ENCODE peak calls at places on chromosomes 16 and 17, in seven cellular contexts. One of them, this sample, is unnamed.
A peak's percentile ranks its signal among the peaks of the same experiment; 100 is the strongest.

GRCh38 chr17:38742431-38743308 is 5.5 kb downstream of the PCGF2 start:
- DNase-seq in HCT116: no peak
- DNase-seq in NB4: no peak
- DNase-seq in testis: peak; percentile 77
- DNase-seq in A549: peak; percentile 51
- DNase-seq in GM12892: no peak
- DNase-seq in lower leg skin: peak; percentile 67
- DNase-seq in this sample: no peak

GRCh38 chr16:68093816-68094613 is 8.8 kb downstream of the NFATC3 start:
- DNase-seq in HCT116: no peak
- DNase-seq in NB4: peak; percentile 51
- DNase-seq in testis: no peak
- DNase-seq in A549: peak; percentile 34
- DNase-seq in GM12892: no peak
- DNase-seq in lower leg skin: no peak
- DNase-seq in this sample: no peak

GRCh38 chr16:88453621-88454314 is 688 bp downstream of the ZFPM1 start:
- DNase-seq in HCT116: no peak
- DNase-seq in NB4: peak; percentile 68
- DNase-seq in testis: no peak
- DNase-seq in A549: no peak
- DNase-seq in GM12892: no peak
- DNase-seq in lower leg skin: no peak
- DNase-seq in this sample: no peak

GRCh38 chr17:7677388-7678067 is 9.8 kb downstream of the TP53 start:
- DNase-seq in HCT116: no peak
- DNase-seq in NB4: no peak
- DNase-seq in testis: no peak
- DNase-seq in A549: no peak
- DNase-seq in GM12892: no peak
- DNase-seq in lower leg skin: no peak
- DNase-seq in this sample: no peak

GRCh38 chr17:2860045-2860444 is 63.8 kb downstream of the RAP1GAP2 start:
- DNase-seq in HCT116: no peak
- DNase-seq in NB4: no peak
- DNase-seq in testis: no peak
- DNase-seq in A549: no peak
- DNase-seq in GM12892: no peak
- DNase-seq in lower leg skin: no peak
- DNase-seq in this sample: no peak

GRCh38 chr16:16092925-16093624 is 130.2 kb downstream of the ABCC6 start:
- DNase-seq in HCT116: no peak
- DNase-seq in NB4: no peak
- DNase-seq in testis: peak; percentile 77
- DNase-seq in A549: no peak
- DNase-seq in GM12892: no peak
- DNase-seq in lower leg skin: no peak
- DNase-seq in this sample: no peak

GRCh38 chr17:82231562-82232321 is 2.9 kb downstream of the SLC16A3 start:
- DNase-seq in HCT116: no peak
- DNase-seq in NB4: peak; percentile 92
- DNase-seq in testis: peak; percentile 76
- DNase-seq in A549: peak; percentile 93
- DNase-seq in GM12892: no peak
- DNase-seq in lower leg skin: peak; percentile 66
- DNase-seq in this sample: no peak

GRCh38 chr17:59028328-59028727 is 78.4 kb downstream of the TRIM37 start:
- DNase-seq in HCT116: no peak
- DNase-seq in NB4: no peak
- DNase-seq in testis: no peak
- DNase-seq in A549: no peak
- DNase-seq in GM12892: no peak
- DNase-seq in lower leg skin: no peak
- DNase-seq in this sample: no peak

GRCh38 chr16:4416200-4417032 is at the start of gene CORO7:
- DNase-seq in HCT116: peak; percentile 69
- DNase-seq in NB4: peak; percentile 94
- DNase-seq in testis: peak; percentile 97
- DNase-seq in A549: peak; percentile 89
- DNase-seq in GM12892: peak; percentile 96
- DNase-seq in lower leg skin: peak; percentile 95
- DNase-seq in this sample: peak; percentile 93
- TF ChIP-seq POLR2A in HCT116: no peak
- TF ChIP-seq POLR2A in NB4: peak; percentile 69
- TF ChIP-seq POLR2A in testis: no peak
- TF ChIP-seq POLR2A in A549: no peak
- TF ChIP-seq POLR2A in GM12892: peak; percentile 80
- TF ChIP-seq POLR2A in lower leg skin: no peak
- TF ChIP-seq POLR2A in this sample: peak; percentile 56

DNA sequence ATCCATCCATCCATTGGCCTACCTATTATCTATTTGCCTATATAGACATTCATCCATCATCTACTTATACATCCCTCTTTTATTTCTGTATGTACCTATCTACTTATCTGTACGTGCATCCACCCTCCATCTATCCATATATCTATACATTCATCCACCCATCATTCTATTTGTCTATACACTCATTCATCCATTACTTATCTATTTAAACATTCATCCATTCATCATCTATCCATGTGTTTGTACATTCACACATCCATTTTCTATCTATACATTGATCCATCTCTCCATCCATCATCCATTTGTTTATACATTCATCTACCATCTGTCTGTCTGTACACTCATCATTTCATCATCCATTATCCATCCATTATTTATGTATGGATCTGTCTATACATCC is 365.7 kb upstream of the RBFOX1 start:
- DNase-seq in HCT116: no peak
- DNase-seq in NB4: no peak
- DNase-seq in testis: no peak
- DNase-seq in A549: no peak
- DNase-seq in GM12892: no peak
- DNase-seq in lower leg skin: no peak
- DNase-seq in this sample: no peak
- TF ChIP-seq POLR2A in HCT116: no peak
- TF ChIP-seq POLR2A in NB4: no peak
- TF ChIP-seq POLR2A in testis: no peak
- TF ChIP-seq POLR2A in A549: no peak
- TF ChIP-seq POLR2A in GM12892: no peak
- TF ChIP-seq POLR2A in lower leg skin: no peak
- TF ChIP-seq POLR2A in this sample: no peak

DNA sequence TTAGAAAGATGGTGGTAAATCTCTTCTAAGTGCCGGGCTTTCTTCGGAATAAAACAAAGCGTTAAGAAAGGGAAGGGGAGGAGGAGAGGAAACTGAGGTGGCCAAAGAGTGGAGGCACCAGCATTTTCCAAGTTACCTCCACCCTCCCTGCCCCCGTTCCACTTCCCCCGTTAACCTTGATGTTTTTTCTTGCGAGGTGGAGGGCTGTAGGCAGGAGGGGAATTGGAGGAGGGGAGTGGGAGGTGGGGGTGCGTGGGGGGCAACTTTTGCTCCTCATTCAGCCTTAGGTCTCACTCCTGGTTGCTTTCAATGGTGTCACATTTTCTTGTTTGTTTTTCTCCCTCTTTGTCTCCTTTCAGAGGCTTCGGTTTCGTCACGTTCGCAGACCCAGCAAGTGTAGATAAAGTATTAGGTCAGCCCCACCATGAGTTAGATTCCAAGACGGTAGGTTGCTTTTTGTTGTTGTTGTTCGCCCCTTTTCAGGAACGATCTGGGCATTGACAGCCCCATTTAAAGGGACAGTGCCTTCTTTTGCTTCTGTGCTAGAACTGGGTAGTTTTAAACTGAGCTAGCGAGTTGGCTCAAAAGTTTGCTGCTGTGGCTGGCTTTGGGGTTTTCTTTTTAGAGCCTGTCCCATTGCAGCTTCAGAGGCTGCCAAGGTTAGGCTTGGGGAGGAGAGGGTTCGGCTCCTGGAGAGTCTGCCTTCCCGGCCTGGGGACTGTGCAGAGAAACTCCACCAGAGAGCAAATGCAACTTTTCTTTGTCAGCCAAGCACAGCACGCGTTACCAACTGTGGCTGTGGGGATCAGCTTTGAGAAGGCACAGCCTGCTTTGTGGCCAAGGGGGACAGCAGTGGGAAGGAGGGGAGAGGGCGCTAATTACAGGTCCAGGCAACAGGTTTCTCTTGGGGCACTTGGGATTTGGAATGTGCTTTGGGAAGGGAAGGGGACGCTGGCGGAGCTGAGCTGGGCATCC is 1.9 kb downstream of the MSI2 start:
- DNase-seq in HCT116: no peak
- DNase-seq in NB4: peak; percentile 27
- DNase-seq in testis: peak; percentile 45
- DNase-seq in A549: no peak
- DNase-seq in GM12892: no peak
- DNase-seq in lower leg skin: no peak
- DNase-seq in this sample: no peak
- TF ChIP-seq POLR2A in HCT116: no peak
- TF ChIP-seq POLR2A in NB4: no peak
- TF ChIP-seq POLR2A in testis: no peak
- TF ChIP-seq POLR2A in A549: no peak
- TF ChIP-seq POLR2A in GM12892: no peak
- TF ChIP-seq POLR2A in lower leg skin: no peak
- TF ChIP-seq POLR2A in this sample: no peak

GRCh38 chr17:1108810-1109605 is 70.8 kb downstream of the ABR start:
- DNase-seq in HCT116: no peak
- DNase-seq in NB4: peak; percentile 62
- DNase-seq in testis: peak; percentile 45
- DNase-seq in A549: peak; percentile 66
- DNase-seq in GM12892: peak; percentile 66
- DNase-seq in lower leg skin: no peak
- DNase-seq in this sample: peak; percentile 73

GRCh38 chr17:1109606-1110523 is 69.9 kb downstream of the ABR start:
- DNase-seq in HCT116: no peak
- DNase-seq in NB4: peak; percentile 69
- DNase-seq in testis: no peak
- DNase-seq in A549: peak; percentile 53
- DNase-seq in GM12892: peak; percentile 57
- DNase-seq in lower leg skin: no peak
- DNase-seq in this sample: peak; percentile 67

GRCh38 chr17:1108560-1108809 is 71.3 kb downstream of the ABR start:
- DNase-seq in HCT116: no peak
- DNase-seq in NB4: no peak
- DNase-seq in testis: no peak
- DNase-seq in A549: no peak
- DNase-seq in GM12892: no peak
- DNase-seq in lower leg skin: no peak
- DNase-seq in this sample: no peak

GRCh38 chr17:1107083-1107776 is 72.6 kb downstream of the ABR start:
- DNase-seq in HCT116: no peak
- DNase-seq in NB4: no peak
- DNase-seq in testis: no peak
- DNase-seq in A549: no peak
- DNase-seq in GM12892: no peak
- DNase-seq in lower leg skin: no peak
- DNase-seq in this sample: no peak

DNA sequence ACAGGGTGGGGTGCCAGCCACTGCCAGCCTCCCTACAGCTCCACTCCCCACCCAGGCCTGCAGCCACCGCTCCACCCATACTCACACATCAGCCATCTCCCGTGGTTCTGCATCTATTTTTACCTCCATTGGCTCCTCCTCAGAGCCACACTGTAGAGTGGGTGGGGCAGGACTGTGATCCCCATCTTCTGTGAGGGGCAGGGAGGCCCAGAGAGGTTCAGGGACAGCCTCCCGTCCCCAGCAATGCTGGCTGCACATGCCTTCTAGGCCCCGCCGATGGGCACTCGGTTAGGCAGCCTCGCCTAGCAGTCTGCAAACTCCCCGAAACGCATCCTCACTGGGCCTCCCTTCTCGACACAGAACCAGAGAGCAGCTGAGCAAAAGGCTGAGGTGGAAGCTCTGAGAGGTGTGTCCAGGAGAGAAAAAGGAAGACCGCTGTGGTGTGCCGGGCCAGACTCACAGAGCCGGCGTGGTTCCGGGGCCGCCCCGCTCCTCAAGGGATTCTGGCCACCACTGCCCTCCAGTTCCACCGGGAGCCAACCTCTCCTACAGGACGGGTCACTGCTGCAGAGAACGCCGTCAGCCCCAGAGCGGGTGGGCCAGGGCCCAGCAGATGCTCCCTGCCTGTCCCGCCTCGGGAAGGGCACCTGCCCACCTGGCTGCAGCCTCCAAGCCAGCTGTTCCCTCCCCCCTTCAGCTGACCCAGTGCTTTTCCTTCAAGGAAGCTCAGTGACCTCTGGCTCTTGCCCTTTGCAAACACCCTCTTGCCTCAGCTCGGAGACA is 71.8 kb downstream of the ABR start:
- DNase-seq in HCT116: no peak
- DNase-seq in NB4: no peak
- DNase-seq in testis: no peak
- DNase-seq in A549: no peak
- DNase-seq in GM12892: no peak
- DNase-seq in lower leg skin: no peak
- DNase-seq in this sample: no peak
- TF ChIP-seq POLR2A in HCT116: no peak
- TF ChIP-seq POLR2A in NB4: no peak
- TF ChIP-seq POLR2A in testis: no peak
- TF ChIP-seq POLR2A in A549: no peak
- TF ChIP-seq POLR2A in GM12892: no peak
- TF ChIP-seq POLR2A in lower leg skin: no peak
- TF ChIP-seq POLR2A in this sample: no peak